ENCODE peak calls at places on chromosomes 7 and 10, in nine cellular contexts. X is GM10248, K is glutamatergic neuron, J is right lobe of liver, F is tibial artery, S is Peyer's patch, W is A549, B is cardiac muscle cell, M is pancreas. E is an unnamed sample.

GRCh38 chr7:96152706-96153105 is 169.2 kb downstream of the SLC25A13 start:
- DNase-seq in B (no peak), S (no peak), M (no peak), F (no peak), J (no peak), K (no peak), X (no peak), W (no peak), E (no peak)

GRCh38 chr7:138563808-138564207 is 103.7 kb downstream of the TRIM24 start:
- DNase-seq in W (no peak), J (no peak), M (no peak), S (no peak), B (no peak), K (no peak), X (no peak), F (no peak), E (no peak)

GRCh38 chr7:138396251-138397070 is 63.6 kb upstream of the TRIM24 start:
- DNase-seq in X (peak; percentile 59), J (no peak), S (peak; percentile 46), M (no peak), K (no peak), B (peak; percentile 4), W (peak; percentile 19), F (no peak), E (peak; percentile 6)

GRCh38 chr7:105951597-105951996 is 11.5 kb upstream of the CDHR3 start:
- DNase-seq in J (no peak), M (no peak), K (no peak), S (no peak), F (no peak), W (no peak), X (no peak), B (no peak), E (no peak)

GRCh38 chr10:133359554-133359971 is 1.7 kb upstream of the FUOM start:
- DNase-seq in X (no peak), F (no peak), J (peak; percentile 75), B (peak; percentile 68), W (no peak), K (no peak), M (peak; percentile 91), S (peak; percentile 88), E (no peak)

GRCh38 chr7:104156842-104157277 is 51.0 kb downstream of the ORC5 start:
- DNase-seq in F (no peak), K (no peak), B (peak; percentile 34), J (no peak), M (no peak), W (peak; percentile 48), S (no peak), X (no peak), E (no peak)

GRCh38 chr10:79375321-79376077 is 28.2 kb downstream of the PPIF start:
- DNase-seq in M (peak; percentile 61), B (peak; percentile 19), W (peak; percentile 25), S (peak; percentile 45), J (peak; percentile 36), K (no peak), X (peak; percentile 10), F (no peak), E (no peak)

GRCh38 chr10:126041804-126042231 is 145.5 kb downstream of the FANK1 start:
- DNase-seq in X (peak; percentile 92), S (peak; percentile 93), M (peak; percentile 76), K (peak; percentile 57), B (no peak), W (peak; percentile 80), J (peak; percentile 83), F (peak; percentile 89), E (peak; percentile 60)

GRCh38 chr10:3287566-3288445 is 115.2 kb upstream of the PITRM1 start:
- DNase-seq in X (no peak), M (no peak), F (no peak), J (no peak), W (no peak), S (peak; percentile 85), B (no peak), K (no peak), E (no peak)

GRCh38 chr10:76675951-76676587 is 961.5 kb downstream of the KCNMA1 start:
- DNase-seq in W (no peak), K (no peak), F (peak; percentile 86), X (no peak), J (no peak), M (no peak), S (peak; percentile 55), B (no peak), E (no peak)

GRCh38 chr10:133140417-133141143 is 19.4 kb upstream of the KNDC1 start:
- DNase-seq in M (no peak), S (peak; percentile 40), X (no peak), F (peak; percentile 16), J (peak; percentile 43), W (no peak), K (peak; percentile 36), B (no peak), E (no peak)

GRCh38 chr7:137328389-137329120 is 15.0 kb downstream of the PTN start:
- DNase-seq in K (no peak), X (no peak), B (no peak), J (no peak), S (no peak), F (no peak), W (no peak), M (no peak), E (no peak)

GRCh38 chr10:84607523-84607922 is 279.1 kb downstream of the CCSER2 start:
- DNase-seq in W (no peak), B (no peak), J (no peak), F (no peak), K (no peak), M (no peak), S (no peak), X (no peak), E (no peak)

GRCh38 chr10:84608126-84608525 is 279.7 kb downstream of the CCSER2 start:
- DNase-seq in W (no peak), M (no peak), S (no peak), K (no peak), J (no peak), F (no peak), X (no peak), B (no peak), E (no peak)

GRCh38 chr10:84613336-84614021 is 285.1 kb downstream of the CCSER2 start:
- DNase-seq in W (peak; percentile 80), F (no peak), S (no peak), B (peak; percentile 87), K (peak; percentile 71), X (no peak), J (peak; percentile 71), M (no peak), E (peak; percentile 37)
- TF ChIP-seq CTCF in W (peak; percentile 62), F (no peak), S (no peak), B (peak; percentile 7), K (peak; percentile 50), X (peak; percentile 22), J (peak; percentile 81), M (peak; percentile 14), E (peak; percentile 70)

GRCh38 chr7:116598278-116598677 is 73.4 kb downstream of the CAV1 start:
- DNase-seq in F (no peak), K (no peak), W (peak; percentile 30), B (no peak), X (no peak), S (no peak), M (no peak), J (peak; percentile 58), E (no peak)
- TF ChIP-seq CTCF in F (no peak), K (no peak), W (peak; percentile 42), B (peak; percentile 44), X (peak; percentile 27), S (no peak), M (peak; percentile 25), J (peak; percentile 80), E (no peak)

DNA sequence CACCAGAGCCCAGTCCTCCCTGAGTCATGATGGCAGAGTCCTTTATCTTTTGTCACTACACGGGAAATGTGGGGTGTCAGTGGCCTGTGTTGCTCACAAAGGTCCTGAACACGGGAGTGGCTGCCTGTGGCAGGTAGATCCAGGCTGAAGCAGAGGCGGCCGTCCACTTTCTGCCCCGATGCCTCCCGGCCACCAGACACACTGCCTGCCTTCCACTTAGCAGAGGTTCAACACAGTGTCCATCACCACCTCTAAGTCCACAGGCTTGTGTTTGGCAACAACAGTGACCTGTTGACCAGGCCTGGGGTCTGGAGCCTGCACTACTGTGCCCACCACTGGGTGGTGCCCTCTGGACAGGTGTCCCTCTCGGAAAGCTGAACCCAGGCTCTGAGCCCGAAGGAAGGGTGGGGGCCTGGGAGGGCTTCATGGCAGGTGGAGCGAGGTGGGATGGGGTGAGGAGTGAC is 49.9 kb upstream of the CAMK2B start:
- DNase-seq in X (no peak), M (no peak), F (no peak), K (no peak), B (peak; percentile 60), W (peak; percentile 20), S (no peak), J (no peak), E (no peak)
- TF ChIP-seq CTCF in X (peak; percentile 25), M (peak; percentile 14), F (no peak), K (no peak), B (no peak), W (peak; percentile 19), S (no peak), J (peak; percentile 36), E (peak; percentile 39)

GRCh38 chr7:101815826-101816488 is 1.5 kb upstream of the CUX1 start:
- DNase-seq in S (peak; percentile 86), W (peak; percentile 84), B (peak; percentile 92), M (peak; percentile 85), F (peak; percentile 70), X (peak; percentile 86), K (peak; percentile 86), J (peak; percentile 77), E (peak; percentile 57)
- TF ChIP-seq CTCF in S (no peak), W (peak; percentile 52), B (no peak), M (no peak), F (peak; percentile 34), X (peak; percentile 32), K (no peak), J (peak; percentile 36), E (peak; percentile 10)

GRCh38 chr7:26688388-26688787 is 176.0 kb downstream of the SKAP2 start:
- DNase-seq in J (no peak), S (no peak), X (no peak), K (no peak), M (no peak), B (no peak), W (peak; percentile 10), F (no peak), E (no peak)

GRCh38 chr7:26684447-26684846 is 179.9 kb downstream of the SKAP2 start:
- DNase-seq in W (no peak), M (no peak), K (no peak), J (no peak), B (no peak), X (no peak), S (no peak), F (no peak), E (no peak)

GRCh38 chr7:26685636-26686035 is 178.8 kb downstream of the SKAP2 start:
- DNase-seq in S (no peak), B (no peak), K (no peak), M (no peak), J (no peak), W (no peak), X (no peak), F (no peak), E (no peak)

GRCh38 chr7:26688936-26689506 is 175.4 kb downstream of the SKAP2 start:
- DNase-seq in M (no peak), J (no peak), F (no peak), S (no peak), X (no peak), W (no peak), K (no peak), B (no peak), E (no peak)

DNA sequence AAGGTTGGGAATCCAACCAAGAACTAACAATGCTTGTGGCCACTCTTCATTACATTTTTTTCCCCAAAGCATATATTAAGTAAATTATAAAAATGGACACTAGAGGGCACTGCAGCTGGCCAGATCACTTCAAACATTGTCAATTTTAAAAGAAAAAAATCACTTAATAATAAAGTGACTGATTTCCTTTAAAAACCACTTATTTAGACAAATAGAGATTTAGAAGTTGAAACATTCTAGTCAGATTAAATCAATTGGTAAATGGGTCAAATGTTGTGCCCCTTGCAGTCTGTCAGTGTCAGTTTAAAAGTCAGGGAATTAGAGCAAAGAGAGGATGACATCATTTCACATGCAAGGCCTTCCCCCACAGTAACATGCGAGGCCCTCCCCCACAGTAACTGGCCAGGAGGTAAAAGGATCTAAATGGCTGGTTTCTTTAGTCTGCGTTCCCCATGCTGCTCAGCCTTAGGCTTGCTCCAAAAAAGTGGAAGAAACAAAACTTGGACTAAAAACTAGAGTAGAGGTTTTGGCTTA is 177.9 kb downstream of the SKAP2 start:
- DNase-seq in X (no peak), S (no peak), W (peak; percentile 54), F (peak; percentile 23), M (no peak), B (peak; percentile 52), J (no peak), K (peak; percentile 44), E (no peak)
- TF ChIP-seq CTCF in X (peak; percentile 58), S (peak; percentile 41), W (peak; percentile 88), F (peak; percentile 58), M (peak; percentile 63), B (peak; percentile 53), J (peak; percentile 75), K (peak; percentile 94), E (peak; percentile 92)